ENCODE peak calls at places on chromosomes 4 and X, in four cellular contexts. Y, D, G and I are unnamed samples.

GRCh38 chr4:76406070-76406469 is 14.9 kb downstream of the CCDC158 start:
- DNase-seq in Y (no peak), D (no peak), G (no peak), I (no peak)

GRCh38 chr4:147371661-147372060 is 109.2 kb upstream of the EDNRA start:
- DNase-seq in Y (peak; percentile 92), D (no peak), G (no peak), I (no peak)

GRCh38 chrX:70139736-70140135 is 6.5 kb downstream of the IGBP1 start:
- DNase-seq in Y (no peak), D (no peak), G (no peak), I (no peak)

GRCh38 chr4:72496119-72496518 is 72.9 kb downstream of the ADAMTS3 start:
- DNase-seq in Y (peak; percentile 22), D (no peak), G (no peak), I (no peak)

GRCh38 chrX:41137589-41137988 is 52.3 kb downstream of the USP9X start:
- DNase-seq in Y (no peak), D (no peak), G (no peak), I (no peak)

GRCh38 chr4:88533088-88533790 is 9.7 kb upstream of the PYURF start:
- DNase-seq in Y (peak; percentile 79), D (no peak), G (no peak), I (peak; percentile 55)

GRCh38 chr4:6768539-6768905 is 14.0 kb upstream of the KIAA0232 start:
- DNase-seq in Y (peak; percentile 50), D (no peak), G (no peak), I (no peak)

GRCh38 chr4:97038146-97038516 is 1105.1 kb downstream of the STPG2 start:
- DNase-seq in Y (no peak), D (no peak), G (no peak), I (no peak)

GRCh38 chr4:154344686-154345085 is 146.9 kb downstream of the DCHS2 start:
- DNase-seq in Y (no peak), D (no peak), G (no peak), I (no peak)

GRCh38 chr4:180949825-180950224 is 1293.4 kb upstream of the TENM3 start:
- DNase-seq in Y (no peak), D (no peak), G (no peak), I (no peak)

GRCh38 chrX:46642145-46642544 is 68.6 kb downstream of the CHST7 start:
- DNase-seq in Y (peak; percentile 47), D (no peak), G (no peak), I (peak; percentile 51)

GRCh38 chr4:138875886-138876608 is 139.5 kb upstream of the NOCT start:
- DNase-seq in Y (peak; percentile 81), D (peak; percentile 70), G (no peak), I (peak; percentile 81)

GRCh38 chr4:26069218-26069617 is 155.2 kb downstream of the SMIM20 start:
- DNase-seq in Y (peak; percentile 66), D (no peak), G (no peak), I (peak; percentile 52)

GRCh38 chr4:150212927-150213326 is 134.7 kb downstream of the DCLK2 start:
- DNase-seq in Y (no peak), D (no peak), G (no peak), I (no peak)

GRCh38 chr4:107279729-107280128 is 243.6 kb upstream of the DKK2 start:
- DNase-seq in Y (peak; percentile 71), D (no peak), G (no peak), I (no peak)

GRCh38 chr4:40046311-40046980 is 10.2 kb upstream of the N4BP2 start:
- DNase-seq in Y (peak; percentile 76), D (no peak), G (no peak), I (peak; percentile 79)

GRCh38 chrX:148288451-148288850 is 212.0 kb upstream of the AFF2 start:
- DNase-seq in Y (no peak), D (no peak), G (no peak), I (no peak)

GRCh38 chr4:6909113-6909969 is at the start of gene TBC1D14:
- DNase-seq in Y (peak; percentile 85), D (no peak), G (peak; percentile 97), I (peak; percentile 87)

GRCh38 chr4:74734995-74735394 is 59.3 kb downstream of the BTC start:
- DNase-seq in Y (no peak), D (no peak), G (no peak), I (no peak)

GRCh38 chr4:135741583-135741982 is 1540.0 kb upstream of the PABPC4L start:
- DNase-seq in Y (no peak), D (no peak), G (no peak), I (no peak)

GRCh38 chrX:112874140-112874539 is 33.5 kb upstream of the AMOT start:
- DNase-seq in Y (peak; percentile 0), D (no peak), G (no peak), I (no peak)

GRCh38 chr4:117549624-117550023 is 464.2 kb upstream of the TRAM1L1 start:
- DNase-seq in Y (no peak), D (no peak), G (no peak), I (no peak)

GRCh38 chrX:71859637-71860036 is 51.0 kb upstream of the NHSL2 start:
- DNase-seq in Y (peak; percentile 50), D (no peak), G (no peak), I (peak; percentile 33)

GRCh38 chr4:165398570-165398969 is 19.8 kb downstream of the CPE start:
- DNase-seq in Y (peak; percentile 46), D (peak; percentile 56), G (no peak), I (peak; percentile 37)

GRCh38 chr4:24477919-24478318 is 106.4 kb downstream of the DHX15 start:
- DNase-seq in Y (peak; percentile 81), D (peak; percentile 63), G (no peak), I (peak; percentile 47)

GRCh38 chrX:70497026-70497425 is 52.4 kb downstream of the DLG3 start:
- DNase-seq in Y (no peak), D (no peak), G (no peak), I (no peak)

GRCh38 chr4:76708986-76709385 is 189.0 kb downstream of the SOWAHB start:
- DNase-seq in Y (no peak), D (no peak), G (no peak), I (peak; percentile 63)

GRCh38 chr4:151896880-151897279 is 136.1 kb upstream of the GATB start:
- DNase-seq in Y (no peak), D (no peak), G (no peak), I (no peak)

GRCh38 chr4:141524116-141524515 is 112.3 kb upstream of the IL15 start:
- DNase-seq in Y (peak; percentile 57), D (no peak), G (no peak), I (peak; percentile 34)

GRCh38 chrX:155065035-155065734 is 5.8 kb downstream of the CMC4 start:
- DNase-seq in Y (peak; percentile 71), D (no peak), G (no peak), I (peak; percentile 67)

GRCh38 chr4:134529629-134530028 is 328.0 kb upstream of the PABPC4L start:
- DNase-seq in Y (no peak), D (no peak), G (no peak), I (no peak)
- H3K4me3 ChIP-seq in Y (no peak overlapping the region), D (no peak overlapping the region), G (no peak overlapping the region), I (no peak overlapping the region)

GRCh38 chrX:2498781-2499302 is 1.9 kb downstream of the DHRSX start:
- DNase-seq in Y (peak; percentile 33), D (no peak), G (peak; percentile 87), I (peak; percentile 76)

GRCh38 chrX:2500681-2501151 is at the start of the genes DHRSX and ZBED1:
- DNase-seq in Y (peak; percentile 18), D (no peak), G (peak; percentile 88), I (peak; percentile 8)

GRCh38 chrX:2500091-2500680 is 590 bp downstream of the DHRSX start:
- DNase-seq in Y (peak; percentile 79), D (no peak), G (peak; percentile 85), I (peak; percentile 65)

GRCh38 chrX:2499507-2499906 is 1.3 kb downstream of the DHRSX start:
- DNase-seq in Y (no peak), D (no peak), G (peak; percentile 53), I (no peak)

DNA sequence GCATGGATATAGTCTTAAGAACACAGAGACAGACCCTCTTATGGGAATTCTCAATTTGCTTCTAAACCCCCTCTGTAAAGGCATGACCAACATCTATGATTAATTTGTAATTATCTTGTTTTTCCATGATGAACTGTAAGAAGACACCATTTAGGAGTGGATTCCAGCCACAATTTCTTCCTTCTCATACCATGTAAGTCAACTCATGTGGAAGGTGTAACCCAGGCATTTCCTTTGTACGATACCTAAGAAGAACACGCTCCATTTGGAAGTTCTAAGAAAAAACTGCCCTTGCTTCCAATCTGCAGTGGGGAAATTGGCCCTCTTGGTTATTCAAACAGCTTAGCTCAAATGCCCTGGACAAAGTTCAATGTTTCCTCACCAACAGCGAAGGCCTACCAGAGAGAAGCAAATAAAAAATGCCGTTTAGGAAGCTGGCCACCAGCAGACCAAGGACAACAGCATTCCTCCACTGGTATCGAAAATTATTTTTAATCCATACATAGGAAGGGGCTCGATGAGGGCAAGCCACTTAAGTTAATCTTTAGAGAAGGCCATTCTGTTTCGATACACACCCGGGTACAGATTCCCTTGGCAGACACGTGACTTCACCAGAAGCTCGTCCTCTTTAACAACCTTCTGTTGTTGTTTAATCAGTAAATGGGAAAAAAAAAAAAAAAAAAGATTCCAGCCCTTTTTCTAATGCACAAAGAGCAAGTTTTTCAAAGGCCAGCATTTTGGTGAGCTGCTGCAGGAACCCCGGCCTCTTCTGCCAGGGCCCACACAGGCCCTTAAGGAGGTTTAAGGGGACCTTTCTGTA is 2.6 kb downstream of the DHRSX start:
- DNase-seq in Y (peak; percentile 29), D (no peak), G (peak; percentile 59), I (peak; percentile 56)
- H3K4me3 ChIP-seq in Y (peak overlapping the region; percentile 78), D (peak overlapping the region; percentile 66), G (no peak overlapping the region), I (peak overlapping the region; percentile 81)

GRCh38 chr4:140252144-140252741 is 98.3 kb upstream of the MAML3 start:
- DNase-seq in Y (no peak), D (no peak), G (no peak), I (no peak)

GRCh38 chr4:140254656-140255299 is 100.8 kb upstream of the MAML3 start:
- DNase-seq in Y (peak; percentile 32), D (no peak), G (no peak), I (peak; percentile 64)

GRCh38 chr4:140255467-140255866 is 101.5 kb upstream of the MAML3 start:
- DNase-seq in Y (peak; percentile 60), D (no peak), G (no peak), I (no peak)

GRCh38 chr4:140252742-140253555 is 99.0 kb upstream of the MAML3 start:
- DNase-seq in Y (peak; percentile 86), D (no peak), G (peak; percentile 93), I (peak; percentile 52)

GRCh38 chr4:140253556-140254027 is 99.6 kb upstream of the MAML3 start:
- DNase-seq in Y (no peak), D (no peak), G (no peak), I (no peak)
- H3K4me3 ChIP-seq in Y (no peak overlapping the region), D (no peak overlapping the region), G (no peak overlapping the region), I (no peak overlapping the region)

DNA sequence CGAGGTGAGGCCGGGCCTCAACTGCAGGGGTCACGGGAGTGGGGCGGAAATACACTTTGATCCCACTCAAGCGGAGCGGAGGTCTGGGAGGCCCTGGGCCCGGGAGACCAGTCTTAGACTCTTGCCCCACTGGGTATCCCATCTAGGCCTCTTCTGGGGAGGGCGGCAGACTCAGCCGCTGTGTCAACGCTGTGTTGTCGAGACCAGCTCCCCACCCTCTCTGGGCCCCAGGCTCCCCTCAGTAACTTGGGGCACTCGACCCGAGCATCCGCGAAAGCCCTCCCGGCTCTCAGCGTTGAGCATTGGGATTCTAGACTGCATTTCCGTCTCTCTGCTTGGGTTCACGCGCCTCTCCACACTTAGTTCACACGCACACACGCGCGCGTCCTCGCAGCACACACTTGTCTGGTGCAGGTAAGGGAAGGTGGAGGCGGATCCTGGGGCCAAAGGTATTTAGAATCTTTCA is 1.7 kb downstream of the NKX3-2 start:
- DNase-seq in Y (no peak), D (no peak), G (no peak), I (no peak)
- H3K4me3 ChIP-seq in Y (no peak overlapping the region), D (no peak overlapping the region), G (no peak overlapping the region), I (no peak overlapping the region)